ENCODE peak calls at places on chromosome 14, in four cellular contexts. I, A, Q and Z are unnamed samples. For H3K36me3 and H3K4me1, the result is how much of the 10 kb centered on the place peaks cover.

GRCh38 chr14:93960108-93960475 is 16.3 kb downstream of the ASB2 start:
- DNase-seq in I (no peak), Q (no peak), A (no peak), Z (no peak)

GRCh38 chr14:70655110-70655826 is 13.6 kb downstream of the TTC9 start:
- DNase-seq in I (no peak), Q (no peak), A (peak), Z (no peak)

GRCh38 chr14:25431211-25432076 is 381.5 kb upstream of the STXBP6 start:
- DNase-seq in A (peak), Q (peak), I (peak), Z (no peak)

GRCh38 chr14:24436355-24437019 is 6.1 kb downstream of the SDR39U1 start:
- DNase-seq in Q (peak), I (peak), A (peak), Z (peak)

GRCh38 chr14:67800743-67801142 is 15.6 kb downstream of the ZFYVE26 start:
- DNase-seq in A (no peak), Q (no peak), I (no peak), Z (no peak)

GRCh38 chr14:78566017-78566858 is 396.1 kb downstream of the NRXN3 start:
- DNase-seq in A (peak), Q (peak), I (peak), Z (peak)

GRCh38 chr14:100408350-100409015 is 85.3 kb downstream of the SLC25A47 start:
- DNase-seq in A (no peak), Q (peak), I (no peak), Z (no peak)

GRCh38 chr14:21703357-21704339 is 30.0 kb upstream of the OR4E1 start:
- DNase-seq in I (no peak), A (peak), Q (no peak), Z (no peak)

GRCh38 chr14:22383515-22384166 is 205.4 kb downstream of the DAD1 start:
- DNase-seq in A (no peak), Q (no peak), I (no peak), Z (no peak)

GRCh38 chr14:35932136-35932535 is 106.0 kb downstream of the BRMS1L start:
- DNase-seq in Q (no peak), A (no peak), I (no peak), Z (no peak)

GRCh38 chr14:85528080-85528881 is 1.7 kb upstream of the FLRT2 start:
- DNase-seq in Q (peak), A (no peak), I (no peak), Z (peak)

GRCh38 chr14:65879218-65880009 is 466.9 kb downstream of the FUT8 start:
- DNase-seq in I (no peak), Q (peak), A (no peak), Z (peak)

GRCh38 chr14:77872971-77873370 is 73.1 kb downstream of the ADCK1 start:
- DNase-seq in Q (no peak), A (no peak), I (no peak), Z (no peak)

GRCh38 chr14:38224328-38224727 is 16.6 kb downstream of the SSTR1 start:
- DNase-seq in Q (no peak), A (no peak), I (no peak), Z (no peak)

GRCh38 chr14:69816216-69816615 is 19.2 kb upstream of the SLC10A1 start:
- DNase-seq in A (no peak), Q (no peak), I (no peak), Z (no peak)

GRCh38 chr14:69013943-69014782 is 35.1 kb upstream of the ACTN1 start:
- DNase-seq in Q (peak), A (peak), I (no peak), Z (peak)

GRCh38 chr14:32006267-32007110 is 70.6 kb upstream of the ARHGAP5 start:
- DNase-seq in I (no peak), A (no peak), Q (peak), Z (no peak)

GRCh38 chr14:76676539-76676938 is 84.7 kb upstream of the VASH1 start:
- DNase-seq in A (no peak), Q (no peak), I (no peak), Z (no peak)

GRCh38 chr14:101072945-101073597 is 169.5 kb upstream of the RTL1 start:
- DNase-seq in A (peak), I (peak), Q (peak), Z (peak)

GRCh38 chr14:81176224-81176623 is 44.5 kb downstream of the GTF2A1 start:
- DNase-seq in Q (no peak), A (peak), I (no peak), Z (no peak)

GRCh38 chr14:92692822-92693226 is 55.6 kb downstream of the LGMN start:
- DNase-seq in I (no peak), Q (peak), A (no peak), Z (no peak)

GRCh38 chr14:73752297-73752992 is 38.3 kb upstream of the PNMA1 start:
- DNase-seq in A (peak), Q (peak), I (no peak), Z (peak)

GRCh38 chr14:54532111-54533012 is 22.7 kb downstream of the CGRRF1 start:
- DNase-seq in I (no peak), Q (no peak), A (peak), Z (no peak)

GRCh38 chr14:73424453-73424852 is 33.9 kb downstream of the NUMB start:
- DNase-seq in Q (no peak), I (no peak), A (peak), Z (no peak)

GRCh38 chr14:44149597-44149996 is 357.5 kb downstream of the FSCB start:
- DNase-seq in I (peak), A (peak), Q (peak), Z (no peak)

GRCh38 chr14:22432348-22432976 is 156.6 kb downstream of the DAD1 start:
- DNase-seq in A (peak), I (no peak), Q (peak), Z (peak)

GRCh38 chr14:92540472-92541048 is 27.0 kb downstream of the RIN3 start:
- DNase-seq in A (no peak), Q (peak), I (no peak), Z (peak)

GRCh38 chr14:76537912-76538647 is 162.1 kb downstream of the ESRRB start:
- DNase-seq in Q (no peak), I (no peak), A (no peak), Z (no peak)

GRCh38 chr14:72876710-72877063 is 17.2 kb downstream of the DPF3 start:
- DNase-seq in Q (no peak), I (no peak), A (no peak), Z (no peak)

GRCh38 chr14:100533647-100534485 is 53.4 kb downstream of the BEGAIN start:
- DNase-seq in I (no peak), Q (no peak), A (no peak), Z (no peak)

GRCh38 chr14:101707285-101707842 is 54.1 kb upstream of the PPP2R5C start:
- DNase-seq in Q (peak), A (peak), I (peak), Z (peak)

DNA sequence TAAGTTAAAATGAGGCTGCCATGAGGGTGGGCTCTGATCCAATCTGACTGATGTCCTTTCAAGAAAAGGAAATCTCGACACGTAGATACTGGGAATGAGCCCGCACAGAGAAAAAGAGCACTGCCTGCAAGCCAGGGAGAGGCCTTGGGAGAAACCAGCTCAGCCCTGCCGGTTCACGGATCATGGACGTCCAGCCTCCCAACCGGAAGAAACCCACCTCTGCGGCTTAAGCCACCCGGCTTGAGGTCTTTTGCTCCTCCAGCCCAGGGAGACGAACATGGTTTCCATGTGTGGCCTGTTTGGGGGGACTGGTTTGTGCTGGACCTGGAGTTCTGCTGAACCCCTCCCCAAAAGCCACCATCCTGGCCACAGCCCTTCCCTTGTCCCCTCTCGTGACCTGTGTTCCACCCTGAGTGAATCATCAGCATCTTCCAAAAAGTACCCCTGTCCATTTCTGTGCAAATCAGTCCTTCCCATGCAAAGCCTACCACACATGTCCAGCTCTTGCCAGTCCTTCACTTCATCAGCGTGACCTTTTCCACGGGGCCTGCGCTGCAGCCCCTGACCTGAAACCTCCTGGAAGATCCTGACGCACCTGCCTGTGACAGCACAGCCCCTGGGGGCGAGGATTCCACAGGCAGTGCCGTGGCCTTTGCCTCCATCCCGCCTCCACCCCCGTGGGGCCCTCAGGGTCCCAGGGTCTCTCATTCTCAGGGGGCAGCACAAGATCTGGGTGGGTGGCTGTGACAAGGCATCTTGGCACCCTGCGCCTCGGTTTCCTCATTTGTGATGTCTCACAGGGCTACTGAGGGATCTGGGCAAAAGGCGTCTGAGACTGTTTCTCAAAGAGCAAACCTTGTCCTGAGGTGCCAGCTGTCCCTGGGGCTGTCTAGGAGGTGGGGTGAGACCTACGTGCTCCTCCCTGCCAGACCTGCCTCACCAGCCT is 51.6 kb upstream of the GPR68 start:
- DNase-seq in Q (no peak), A (no peak), I (no peak), Z (no peak)
- H3K36me3 ChIP-seq in Q (under half), A (under half), I (half or more), Z (under half)

GRCh38 chr14:61519735-61520134 is 175.6 kb upstream of the HIF1A start:
- DNase-seq in A (no peak), I (no peak), Q (no peak), Z (no peak)
- H3K4me1 ChIP-seq in A (under half), I (under half), Q (half or more), Z (under half)

GRCh38 chr14:96091149-96091693 is 52.1 kb downstream of the C14orf132 start:
- DNase-seq in A (peak), Q (no peak), I (no peak), Z (no peak)
- H3K9ac ChIP-seq in A (peak), Q (no peak), I (no peak), Z (no peak)

DNA sequence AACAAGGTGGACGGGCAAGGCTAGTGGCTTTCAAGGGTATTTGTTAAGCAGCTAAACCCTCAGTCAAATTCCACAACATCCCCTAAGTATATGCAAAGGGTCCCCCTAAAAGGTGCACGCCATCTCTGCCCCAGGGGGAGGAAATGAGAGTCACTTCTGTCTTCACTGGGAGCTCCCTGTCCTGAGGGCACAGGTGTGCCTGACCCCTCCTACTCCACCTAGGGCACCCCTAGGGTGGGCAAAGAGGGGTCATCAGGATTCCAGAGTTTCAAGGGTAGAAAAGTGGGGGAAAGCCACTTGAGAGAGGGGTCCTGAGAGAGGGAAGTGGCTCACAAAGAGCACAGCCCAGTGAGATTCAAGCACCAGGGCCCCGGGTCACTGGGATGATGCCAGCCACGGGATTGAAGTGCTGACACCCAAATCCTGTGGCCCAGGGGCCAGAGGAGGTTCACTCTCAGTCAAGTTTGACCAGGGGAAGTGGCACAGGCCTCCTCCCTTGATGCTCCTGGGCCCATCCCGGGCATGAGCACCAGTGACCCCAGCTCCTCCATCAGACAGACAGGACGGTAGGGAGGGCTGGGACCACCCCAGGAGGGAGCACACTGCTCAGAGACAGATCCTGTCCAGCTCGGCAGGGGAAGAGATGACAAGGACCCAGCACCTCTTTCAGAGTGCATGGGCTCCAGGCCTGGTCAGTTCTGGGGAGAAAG is 82.3 kb upstream of the BCL11B start:
- DNase-seq in A (peak), Q (no peak), I (no peak), Z (no peak)
- H3K36me3 ChIP-seq in A (under half), Q (under half), I (under half), Z (under half)

GRCh38 chr14:91352101-91352500 is 65.5 kb downstream of the CCDC88C start:
- DNase-seq in Q (no peak), A (peak), I (no peak), Z (no peak)
- H3K4me1 ChIP-seq in Q (under half), A (half or more), I (under half), Z (under half)

GRCh38 chr14:91398707-91399106 is 18.9 kb downstream of the CCDC88C start:
- DNase-seq in A (no peak), Q (no peak), I (no peak), Z (no peak)

GRCh38 chr14:91395466-91395865 is 22.2 kb downstream of the CCDC88C start:
- DNase-seq in I (no peak), Q (no peak), A (no peak), Z (no peak)

GRCh38 chr14:91398192-91398591 is 19.4 kb downstream of the CCDC88C start:
- DNase-seq in A (no peak), I (no peak), Q (no peak), Z (no peak)

GRCh38 chr14:91395998-91396660 is 21.5 kb downstream of the CCDC88C start:
- DNase-seq in Q (no peak), A (no peak), I (no peak), Z (no peak)

GRCh38 chr14:91396959-91397815 is 20.4 kb downstream of the CCDC88C start:
- DNase-seq in Q (no peak), I (no peak), A (no peak), Z (no peak)
- H3K9ac ChIP-seq in Q (no peak), I (no peak), A (peak), Z (no peak)

DNA sequence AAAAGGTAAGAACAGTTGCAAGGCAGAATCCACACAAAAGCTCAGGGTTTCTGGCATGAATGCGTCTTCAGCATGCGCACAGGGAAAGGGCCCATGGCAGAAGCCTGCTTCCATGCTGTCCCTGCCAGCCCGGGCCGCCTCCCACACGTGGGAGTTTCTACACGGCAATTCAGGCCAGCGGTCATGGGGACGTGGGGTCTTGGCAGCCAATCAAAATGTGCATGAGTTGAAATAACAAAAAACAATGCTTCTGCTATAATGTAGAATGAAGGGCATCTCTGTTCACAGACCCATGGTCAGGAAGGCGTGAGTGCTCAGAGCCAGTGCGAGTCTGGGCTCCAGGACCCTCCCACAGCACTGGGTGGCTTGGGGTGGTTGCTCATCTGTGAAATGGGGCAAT is 28.6 kb downstream of the AMN start:
- DNase-seq in Q (no peak), I (no peak), A (no peak), Z (no peak)
- H3K36me3 ChIP-seq in Q (under half), I (half or more), A (under half), Z (half or more)

DNA sequence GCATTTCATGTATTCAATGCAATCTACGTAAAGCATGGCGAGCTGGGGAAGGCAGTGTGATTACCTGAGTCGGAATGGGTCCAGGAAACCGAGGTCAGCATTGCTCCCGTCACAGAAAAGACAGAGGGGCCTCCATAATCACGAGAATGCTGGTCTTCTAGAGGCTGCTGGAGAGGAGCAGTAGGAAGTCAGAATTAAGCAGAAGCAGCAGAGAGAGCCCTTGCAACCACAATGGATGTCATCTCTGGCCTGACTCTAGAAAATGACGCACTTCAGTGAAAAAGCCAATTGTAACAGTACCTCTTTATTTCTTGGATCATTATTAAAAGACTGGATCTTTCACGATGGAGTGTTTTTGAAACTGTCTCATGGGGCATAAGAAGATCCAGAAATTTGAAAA is 69.5 kb upstream of the FOXN3 start:
- DNase-seq in Q (no peak), A (no peak), I (no peak), Z (no peak)
- H3K4me1 ChIP-seq in Q (under half), A (under half), I (under half), Z (under half)